ENCODE peak calls at places on chromosomes 12 and 14, in six cellular contexts. A is left ventricle myocardium inferior, P is GM12865, M is fibroblast of mammary gland, S is mucosa of descending colon, Z is kidney. X is an unnamed sample.

GRCh38 chr12:101207086-101207780 is 2.8 kb downstream of the SLC5A8 start:
- DNase-seq in A (no peak), P (no peak), M (no peak), S (no peak), Z (no peak), X (peak; percentile 77)

GRCh38 chr14:30016025-30016424 is 88.4 kb upstream of the PRKD1 start:
- DNase-seq in A (no peak), P (no peak), M (no peak), S (no peak), Z (no peak), X (no peak)

GRCh38 chr14:47549886-47550285 is 125.5 kb downstream of the MDGA2 start:
- DNase-seq in A (no peak), P (no peak), M (no peak), S (no peak), Z (no peak), X (no peak)

GRCh38 chr12:102095677-102096263 is 24.1 kb downstream of the NUP37 start:
- DNase-seq in A (no peak), P (peak; percentile 34), M (peak; percentile 45), S (no peak), Z (no peak), X (peak; percentile 38)

GRCh38 chr14:34946699-34947098 is 36.1 kb upstream of the SRP54 start:
- DNase-seq in A (no peak), P (no peak), M (no peak), S (no peak), Z (no peak), X (no peak)

GRCh38 chr14:71322660-71323250 is 415.5 kb downstream of the PCNX1 start:
- DNase-seq in A (no peak), P (peak; percentile 83), M (peak; percentile 71), S (no peak), Z (no peak), X (peak; percentile 68)

GRCh38 chr12:111685322-111685810 is 390 bp downstream of the BRAP start:
- DNase-seq in A (no peak), P (peak; percentile 5), M (no peak), S (no peak), Z (no peak), X (peak; percentile 38)

GRCh38 chr12:26273811-26274210 is 78.4 kb downstream of the SSPN start:
- DNase-seq in A (peak; percentile 31), P (no peak), M (no peak), S (no peak), Z (peak; percentile 66), X (no peak)

GRCh38 chr12:68565391-68565903 is 45.3 kb upstream of the RAP1B start:
- DNase-seq in A (no peak), P (no peak), M (peak; percentile 90), S (no peak), Z (no peak), X (peak; percentile 58)

GRCh38 chr14:95255487-95255886 is 64.2 kb downstream of the CLMN start:
- DNase-seq in A (no peak), P (peak; percentile 55), M (peak; percentile 92), S (peak; percentile 88), Z (peak; percentile 87), X (peak; percentile 93)

GRCh38 chr12:87405918-87406317 is 623.3 kb downstream of the C12orf50 start:
- DNase-seq in A (no peak), P (no peak), M (no peak), S (no peak), Z (no peak), X (peak; percentile 56)

GRCh38 chr14:80584638-80585505 is 356.7 kb downstream of the CEP128 start:
- DNase-seq in A (no peak), P (no peak), M (peak; percentile 49), S (no peak), Z (no peak), X (peak; percentile 88)

GRCh38 chr14:53458368-53458814 is 305.3 kb upstream of the DDHD1 start:
- DNase-seq in A (no peak), P (no peak), M (peak; percentile 32), S (no peak), Z (no peak), X (peak; percentile 57)

GRCh38 chr12:103637429-103637828 is 50.4 kb downstream of the STAB2 start:
- DNase-seq in A (no peak), P (no peak), M (no peak), S (no peak), Z (no peak), X (no peak)

GRCh38 chr12:12286441-12286840 is 19.6 kb upstream of the LRP6 start:
- DNase-seq in A (no peak), P (no peak), M (no peak), S (no peak), Z (no peak), X (no peak)

GRCh38 chr12:75786071-75786470 is 245.5 kb downstream of the PHLDA1 start:
- DNase-seq in A (no peak), P (peak; percentile 2), M (no peak), S (no peak), Z (no peak), X (no peak)

GRCh38 chr12:12115531-12115930 is 44.8 kb downstream of the BCL2L14 start:
- DNase-seq in A (no peak), P (no peak), M (no peak), S (no peak), Z (no peak), X (no peak)

GRCh38 chr12:95054206-95054605 is 19.2 kb downstream of the NR2C1 start:
- DNase-seq in A (no peak), P (no peak), M (no peak), S (no peak), Z (no peak), X (no peak)

GRCh38 chr14:103404032-103404918 is 19.1 kb downstream of the MARK3 start:
- DNase-seq in A (no peak), P (no peak), M (no peak), S (no peak), Z (no peak), X (no peak)
- H3K4me3 ChIP-seq in A (peak overlapping the region; percentile 61), P (no peak overlapping the region), M (no peak overlapping the region), S (no peak overlapping the region), Z (peak overlapping the region; percentile 2), X (no peak overlapping the region)

GRCh38 chr14:99744199-99744872 is 48.9 kb upstream of the EML1 start:
- DNase-seq in A (no peak), P (no peak), M (peak; percentile 54), S (no peak), Z (no peak), X (peak; percentile 49)
- TF ChIP-seq CTCF in A (no peak), P (no peak), M (no peak), S (no peak), Z (no peak), X (no peak)

DNA sequence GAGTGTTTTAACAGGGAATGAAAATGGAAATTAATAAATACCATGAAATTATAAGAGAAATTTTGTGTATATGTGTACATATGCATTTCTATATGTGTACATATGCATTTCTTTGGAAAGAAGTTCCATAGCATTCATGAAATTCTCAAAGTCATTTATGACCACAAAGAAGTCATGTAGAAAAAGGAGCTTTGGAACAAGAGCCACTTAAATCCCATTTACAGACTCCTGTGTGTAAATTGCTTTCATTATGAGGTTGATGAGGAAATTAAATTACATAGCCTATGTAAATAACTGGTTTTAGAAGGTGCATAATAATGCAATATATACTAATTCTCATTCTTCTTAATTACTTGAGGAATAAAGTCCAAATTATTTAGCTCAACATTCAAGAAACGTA is 450.5 kb upstream of the SYT1 start:
- DNase-seq in A (no peak), P (no peak), M (no peak), S (no peak), Z (no peak), X (no peak)
- H3K4me3 ChIP-seq in A (no peak overlapping the region), P (no peak overlapping the region), M (no peak overlapping the region), S (no peak overlapping the region), Z (no peak overlapping the region), X (no peak overlapping the region)

GRCh38 chr12:1279050-1279449 is 288.0 kb downstream of the ERC1 start:
- DNase-seq in A (no peak), P (no peak), M (no peak), S (no peak), Z (no peak), X (no peak)
- TF ChIP-seq CTCF in A (peak; percentile 18), P (no peak), M (no peak), S (no peak), Z (no peak), X (no peak)

DNA sequence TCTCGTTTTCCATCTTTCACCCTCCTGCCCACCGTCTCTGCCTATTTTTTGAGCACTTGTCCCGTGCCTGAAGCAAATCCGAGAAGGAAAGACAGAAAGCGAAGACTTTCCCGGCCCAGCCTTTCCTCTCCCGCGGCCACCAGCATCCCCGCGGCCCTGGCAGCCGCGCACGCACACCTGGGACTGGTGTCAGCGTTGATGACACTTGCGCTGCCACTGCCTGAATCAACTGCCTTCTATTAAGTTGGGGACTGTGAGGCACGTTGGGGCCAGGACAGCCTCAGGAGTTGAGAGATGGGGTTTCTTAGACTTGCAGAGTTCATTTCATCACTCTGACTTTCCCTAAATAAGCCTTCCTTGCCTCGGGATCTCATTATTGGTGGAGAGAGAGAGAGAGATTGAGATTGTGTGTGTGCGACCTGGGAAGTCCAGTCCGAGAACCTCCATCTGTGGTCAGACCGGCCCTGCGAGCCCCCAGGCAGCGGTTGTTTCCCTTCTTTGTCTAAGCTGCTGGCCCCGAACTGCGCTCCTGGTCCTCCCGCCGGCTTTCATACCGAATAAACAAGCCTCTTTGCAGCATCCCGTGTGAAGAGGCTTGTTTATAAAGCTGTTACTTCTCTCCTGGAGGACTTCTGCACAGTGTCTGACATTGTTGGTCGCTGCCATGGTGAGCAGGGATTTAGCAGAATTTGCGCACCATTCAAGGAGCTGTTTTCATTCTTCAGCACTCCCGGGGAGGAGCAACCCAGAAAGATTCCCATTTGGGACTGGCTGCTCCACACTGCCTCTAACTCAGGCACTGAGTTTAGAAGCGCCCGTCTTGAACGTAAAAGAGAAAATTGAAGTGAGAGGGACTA is 1.5 kb downstream of the PDZRN4 start:
- DNase-seq in A (no peak), P (no peak), M (peak; percentile 13), S (peak; percentile 41), Z (peak; percentile 50), X (no peak)
- H3K4me3 ChIP-seq in A (peak overlapping the region; percentile 57), P (no peak overlapping the region), M (peak overlapping the region; percentile 3), S (no peak overlapping the region), Z (peak overlapping the region; percentile 10), X (no peak overlapping the region)

GRCh38 chr14:52427460-52427859 is 113.3 kb downstream of the PTGER2 start:
- DNase-seq in A (no peak), P (no peak), M (no peak), S (no peak), Z (no peak), X (no peak)

GRCh38 chr14:52417139-52417538 is 103.0 kb downstream of the PTGER2 start:
- DNase-seq in A (no peak), P (no peak), M (no peak), S (no peak), Z (no peak), X (no peak)

DNA sequence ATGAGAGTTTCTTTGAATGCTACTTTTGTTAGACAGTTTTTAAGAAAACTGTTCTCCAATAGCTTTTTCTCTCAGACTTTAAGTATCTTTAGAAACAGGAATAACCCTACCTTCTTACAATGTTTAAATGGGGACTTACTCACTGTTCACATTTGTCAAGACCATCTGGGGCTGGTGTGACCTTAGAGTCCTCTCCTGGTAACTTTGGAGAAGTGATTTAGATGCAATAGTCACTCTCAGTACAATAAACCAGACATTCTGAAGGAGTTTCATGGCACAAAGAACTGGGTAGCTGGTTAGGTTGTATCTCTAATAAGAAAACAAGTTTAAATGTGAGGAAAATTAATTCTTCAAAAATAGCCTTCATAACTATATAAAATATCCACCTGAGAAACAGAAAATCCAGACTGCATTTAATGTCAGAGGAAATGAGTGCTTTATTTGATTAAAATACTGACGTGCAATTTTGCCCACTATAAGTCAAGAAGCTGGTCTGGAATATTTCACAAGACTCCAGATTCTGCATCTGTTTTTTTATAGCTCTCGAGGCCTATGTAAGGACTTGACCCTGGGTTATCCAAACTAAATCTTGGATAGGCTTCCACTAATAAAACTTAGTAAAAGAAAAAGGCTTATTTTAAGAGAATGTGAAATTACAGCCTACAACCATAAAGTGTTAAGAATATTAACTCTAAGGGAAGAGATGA is 108.7 kb downstream of the PTGER2 start:
- DNase-seq in A (no peak), P (no peak), M (peak; percentile 34), S (no peak), Z (no peak), X (no peak)
- TF ChIP-seq CTCF in A (no peak), P (no peak), M (no peak), S (no peak), Z (no peak), X (no peak)

X was measured in epithelial cell of esophagus.